ENCODE peak calls at places on chromosomes 3 and 15, in four cellular contexts. One of them, this sample, is unnamed.

GRCh38 chr3:125154800-125155269 is 57.7 kb downstream of the SLC12A8 start:
- DNase-seq in CD4-positive, alpha-beta T cell: no peak
- DNase-seq in CD8-positive, alpha-beta T cell: no peak
- DNase-seq in upper lobe of right lung: no peak
- DNase-seq in this sample: no peak

GRCh38 chr3:193775421-193776077 is 182.5 kb downstream of the OPA1 start:
- DNase-seq in CD4-positive, alpha-beta T cell: no peak
- DNase-seq in CD8-positive, alpha-beta T cell: no peak
- DNase-seq in upper lobe of right lung: no peak
- DNase-seq in this sample: no peak

GRCh38 chr3:48696156-48696555 is 10.4 kb upstream of the NCKIPSD start:
- DNase-seq in CD4-positive, alpha-beta T cell: no peak
- DNase-seq in CD8-positive, alpha-beta T cell: no peak
- DNase-seq in upper lobe of right lung: peak; percentile 12
- DNase-seq in this sample: no peak

GRCh38 chr3:152100491-152101086 is 168.1 kb upstream of the MBNL1 start:
- DNase-seq in CD4-positive, alpha-beta T cell: no peak
- DNase-seq in CD8-positive, alpha-beta T cell: peak; percentile 2
- DNase-seq in upper lobe of right lung: no peak
- DNase-seq in this sample: peak; percentile 19

GRCh38 chr15:91258436-91258779 is 158.4 kb downstream of the SV2B start:
- DNase-seq in CD4-positive, alpha-beta T cell: no peak
- DNase-seq in CD8-positive, alpha-beta T cell: no peak
- DNase-seq in upper lobe of right lung: no peak
- DNase-seq in this sample: no peak

GRCh38 chr3:125331243-125331642 is 43.9 kb downstream of the ZNF148 start:
- DNase-seq in CD4-positive, alpha-beta T cell: no peak
- DNase-seq in CD8-positive, alpha-beta T cell: no peak
- DNase-seq in upper lobe of right lung: no peak
- DNase-seq in this sample: no peak

GRCh38 chr15:58985443-58985842 is 2.0 kb upstream of the RNF111 start:
- DNase-seq in CD4-positive, alpha-beta T cell: no peak
- DNase-seq in CD8-positive, alpha-beta T cell: no peak
- DNase-seq in upper lobe of right lung: no peak
- DNase-seq in this sample: no peak

GRCh38 chr3:10518506-10519150 is 13.2 kb upstream of the ATP2B2 start:
- DNase-seq in CD4-positive, alpha-beta T cell: no peak
- DNase-seq in CD8-positive, alpha-beta T cell: no peak
- DNase-seq in upper lobe of right lung: peak; percentile 51
- DNase-seq in this sample: no peak

GRCh38 chr3:29080967-29081366 is 199.9 kb upstream of the RBMS3 start:
- DNase-seq in CD4-positive, alpha-beta T cell: no peak
- DNase-seq in CD8-positive, alpha-beta T cell: no peak
- DNase-seq in upper lobe of right lung: no peak
- DNase-seq in this sample: no peak

GRCh38 chr15:68418611-68419161 is 13.3 kb downstream of the ITGA11 start:
- DNase-seq in CD4-positive, alpha-beta T cell: no peak
- DNase-seq in CD8-positive, alpha-beta T cell: no peak
- DNase-seq in upper lobe of right lung: no peak
- DNase-seq in this sample: no peak

GRCh38 chr3:100760377-100760776 is 51.1 kb downstream of the TFG start:
- DNase-seq in CD4-positive, alpha-beta T cell: no peak
- DNase-seq in CD8-positive, alpha-beta T cell: no peak
- DNase-seq in upper lobe of right lung: no peak
- DNase-seq in this sample: no peak

GRCh38 chr3:183845608-183846288 is 20.4 kb upstream of the MAP6D1 start:
- DNase-seq in CD4-positive, alpha-beta T cell: no peak
- DNase-seq in CD8-positive, alpha-beta T cell: no peak
- DNase-seq in upper lobe of right lung: no peak
- DNase-seq in this sample: no peak

GRCh38 chr15:57752426-57752825 is 45.9 kb downstream of the POLR2M start:
- DNase-seq in CD4-positive, alpha-beta T cell: no peak
- DNase-seq in CD8-positive, alpha-beta T cell: no peak
- DNase-seq in upper lobe of right lung: no peak
- DNase-seq in this sample: no peak

DNA sequence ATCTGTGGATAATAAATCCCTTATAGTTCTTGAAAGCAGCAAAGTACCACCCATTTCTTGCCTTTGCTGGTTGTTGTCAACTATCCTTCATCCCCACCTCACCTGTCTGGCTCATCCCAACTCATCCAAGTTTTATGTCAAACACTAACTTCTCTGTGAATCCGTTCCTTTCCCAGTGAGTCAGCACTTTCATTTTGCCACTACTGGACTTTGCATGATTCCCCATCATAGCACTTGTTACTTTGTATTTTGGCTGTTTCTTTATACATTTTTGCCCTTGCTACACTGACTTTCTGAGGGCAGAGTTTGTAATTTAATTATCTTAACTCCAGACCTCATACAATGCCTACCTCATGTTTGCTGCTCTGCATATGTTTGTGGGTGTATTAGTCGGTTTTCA is 90.8 kb upstream of the RORA start:
- DNase-seq in CD4-positive, alpha-beta T cell: no peak
- DNase-seq in CD8-positive, alpha-beta T cell: no peak
- DNase-seq in upper lobe of right lung: no peak
- DNase-seq in this sample: no peak
- TF ChIP-seq CTCF in CD4-positive, alpha-beta T cell: no peak
- TF ChIP-seq CTCF in CD8-positive, alpha-beta T cell: no peak
- TF ChIP-seq CTCF in upper lobe of right lung: no peak
- TF ChIP-seq CTCF in this sample: no peak

GRCh38 chr3:12947504-12948369 is 106.4 kb upstream of the RPL32 start:
- DNase-seq in CD4-positive, alpha-beta T cell: no peak
- DNase-seq in CD8-positive, alpha-beta T cell: no peak
- DNase-seq in upper lobe of right lung: peak; percentile 75
- DNase-seq in this sample: no peak
- TF ChIP-seq CTCF in CD4-positive, alpha-beta T cell: no peak
- TF ChIP-seq CTCF in CD8-positive, alpha-beta T cell: no peak
- TF ChIP-seq CTCF in upper lobe of right lung: no peak
- TF ChIP-seq CTCF in this sample: no peak

DNA sequence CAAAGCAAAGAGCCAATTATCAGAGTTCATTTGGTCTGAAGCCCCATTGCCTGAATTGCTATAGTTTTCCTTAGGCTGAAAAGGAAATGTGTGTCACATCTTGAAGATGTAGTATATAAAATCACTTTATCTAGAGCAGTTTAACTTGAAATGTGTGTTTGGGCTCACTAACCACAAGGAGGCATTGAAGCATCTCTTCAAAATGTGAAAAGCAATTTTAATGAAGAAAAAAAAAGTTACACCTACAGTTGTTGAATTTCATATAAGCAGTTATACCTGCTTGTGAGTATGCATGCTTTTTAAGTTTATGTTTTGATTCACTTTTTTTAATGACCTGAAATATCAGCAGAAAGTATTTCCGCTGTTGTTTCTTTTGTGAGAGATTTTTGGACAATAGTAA is 129.3 kb downstream of the IQCH start:
- DNase-seq in CD4-positive, alpha-beta T cell: no peak
- DNase-seq in CD8-positive, alpha-beta T cell: no peak
- DNase-seq in upper lobe of right lung: no peak
- DNase-seq in this sample: no peak
- TF ChIP-seq CTCF in CD4-positive, alpha-beta T cell: no peak
- TF ChIP-seq CTCF in CD8-positive, alpha-beta T cell: no peak
- TF ChIP-seq CTCF in upper lobe of right lung: no peak
- TF ChIP-seq CTCF in this sample: no peak

GRCh38 chr15:78571382-78571781 is 6.1 kb downstream of the CHRNA5 start:
- DNase-seq in CD4-positive, alpha-beta T cell: no peak
- DNase-seq in CD8-positive, alpha-beta T cell: no peak
- DNase-seq in upper lobe of right lung: no peak
- DNase-seq in this sample: no peak

GRCh38 chr15:78574944-78575343 is 9.6 kb downstream of the CHRNA5 start:
- DNase-seq in CD4-positive, alpha-beta T cell: no peak
- DNase-seq in CD8-positive, alpha-beta T cell: no peak
- DNase-seq in upper lobe of right lung: no peak
- DNase-seq in this sample: no peak

GRCh38 chr15:78565951-78566774 is 843 bp downstream of the CHRNA5 start:
- DNase-seq in CD4-positive, alpha-beta T cell: no peak
- DNase-seq in CD8-positive, alpha-beta T cell: no peak
- DNase-seq in upper lobe of right lung: no peak
- DNase-seq in this sample: no peak

GRCh38 chr15:78567541-78567940 is 2.2 kb downstream of the CHRNA5 start:
- DNase-seq in CD4-positive, alpha-beta T cell: no peak
- DNase-seq in CD8-positive, alpha-beta T cell: no peak
- DNase-seq in upper lobe of right lung: no peak
- DNase-seq in this sample: no peak

GRCh38 chr15:78570710-78571109 is 5.4 kb downstream of the CHRNA5 start:
- DNase-seq in CD4-positive, alpha-beta T cell: no peak
- DNase-seq in CD8-positive, alpha-beta T cell: no peak
- DNase-seq in upper lobe of right lung: no peak
- DNase-seq in this sample: no peak
- TF ChIP-seq CTCF in CD4-positive, alpha-beta T cell: no peak
- TF ChIP-seq CTCF in CD8-positive, alpha-beta T cell: no peak
- TF ChIP-seq CTCF in upper lobe of right lung: no peak
- TF ChIP-seq CTCF in this sample: no peak

GRCh38 chr3:43260412-43260811 is 25.9 kb upstream of the SNRK start:
- DNase-seq in CD4-positive, alpha-beta T cell: no peak
- DNase-seq in CD8-positive, alpha-beta T cell: no peak
- DNase-seq in upper lobe of right lung: no peak
- DNase-seq in this sample: no peak
- TF ChIP-seq CTCF in CD4-positive, alpha-beta T cell: no peak
- TF ChIP-seq CTCF in CD8-positive, alpha-beta T cell: no peak
- TF ChIP-seq CTCF in upper lobe of right lung: no peak
- TF ChIP-seq CTCF in this sample: no peak

GRCh38 chr3:127851899-127852298 is 29.6 kb upstream of the MGLL start:
- DNase-seq in CD4-positive, alpha-beta T cell: no peak
- DNase-seq in CD8-positive, alpha-beta T cell: no peak
- DNase-seq in upper lobe of right lung: no peak
- DNase-seq in this sample: no peak

GRCh38 chr3:127847236-127847720 is 25.0 kb upstream of the MGLL start:
- DNase-seq in CD4-positive, alpha-beta T cell: no peak
- DNase-seq in CD8-positive, alpha-beta T cell: no peak
- DNase-seq in upper lobe of right lung: no peak
- DNase-seq in this sample: no peak

GRCh38 chr3:127849368-127849767 is 27.1 kb upstream of the MGLL start:
- DNase-seq in CD4-positive, alpha-beta T cell: no peak
- DNase-seq in CD8-positive, alpha-beta T cell: no peak
- DNase-seq in upper lobe of right lung: no peak
- DNase-seq in this sample: no peak

GRCh38 chr3:127846576-127846975 is 24.3 kb upstream of the MGLL start:
- DNase-seq in CD4-positive, alpha-beta T cell: no peak
- DNase-seq in CD8-positive, alpha-beta T cell: no peak
- DNase-seq in upper lobe of right lung: no peak
- DNase-seq in this sample: no peak

GRCh38 chr3:127848131-127849129 is 26.1 kb upstream of the MGLL start:
- DNase-seq in CD4-positive, alpha-beta T cell: no peak
- DNase-seq in CD8-positive, alpha-beta T cell: no peak
- DNase-seq in upper lobe of right lung: no peak
- DNase-seq in this sample: no peak
- TF ChIP-seq CTCF in CD4-positive, alpha-beta T cell: no peak
- TF ChIP-seq CTCF in CD8-positive, alpha-beta T cell: no peak
- TF ChIP-seq CTCF in upper lobe of right lung: peak; percentile 10
- TF ChIP-seq CTCF in this sample: no peak